ENCODE peak calls at places on chromosomes 12 and 14, in nine cellular contexts. A, U, V, Y, Q, P, O, M and G are unnamed samples.

GRCh38 chr14:67987596-67987995 is 168.0 kb downstream of the RAD51B start:
- DNase-seq in A (no peak), U (no peak), V (no peak), Y (no peak), Q (peak; percentile 98), P (no peak), O (no peak), M (no peak), G (no peak)

GRCh38 chr14:20611277-20611676 is 20.1 kb upstream of the RNASE12 start:
- DNase-seq in A (no peak), U (no peak), V (no peak), Y (no peak), Q (no peak), P (no peak), O (no peak), M (no peak), G (no peak)

GRCh38 chr14:34498684-34499412 is 36.8 kb upstream of the SPTSSA start:
- DNase-seq in A (no peak), U (no peak), V (peak; percentile 40), Y (no peak), Q (peak; percentile 18), P (no peak), O (peak; percentile 53), M (no peak), G (no peak)

GRCh38 chr14:36988568-36988967 is 183.8 kb downstream of the SLC25A21 start:
- DNase-seq in A (no peak), U (no peak), V (no peak), Y (no peak), Q (peak; percentile 35), P (no peak), O (no peak), M (no peak), G (no peak)

GRCh38 chr14:92531151-92531873 is 17.7 kb downstream of the RIN3 start:
- DNase-seq in A (peak; percentile 63), U (no peak), V (no peak), Y (no peak), Q (no peak), P (no peak), O (no peak), M (no peak), G (no peak)

GRCh38 chr12:123532021-123532420 is 1.5 kb downstream of the RILPL1 start:
- DNase-seq in A (no peak), U (no peak), V (no peak), Y (no peak), Q (peak; percentile 12), P (no peak), O (no peak), M (peak; percentile 23), G (peak; percentile 40)

GRCh38 chr14:103836976-103837725 is 10.2 kb downstream of the PPP1R13B start:
- DNase-seq in A (no peak), U (no peak), V (no peak), Y (no peak), Q (no peak), P (no peak), O (no peak), M (no peak), G (no peak)

GRCh38 chr14:66268802-66269334 is 217.3 kb upstream of the CCDC196 start:
- DNase-seq in A (no peak), U (no peak), V (no peak), Y (no peak), Q (no peak), P (no peak), O (no peak), M (no peak), G (no peak)

GRCh38 chr14:63677891-63678379 is 36.3 kb upstream of the WDR89 start:
- DNase-seq in A (no peak), U (no peak), V (no peak), Y (no peak), Q (peak; percentile 62), P (no peak), O (no peak), M (no peak), G (no peak)

GRCh38 chr14:63678538-63678937 is 36.9 kb upstream of the WDR89 start:
- DNase-seq in A (no peak), U (no peak), V (no peak), Y (no peak), Q (no peak), P (no peak), O (no peak), M (no peak), G (no peak)

GRCh38 chr14:63685401-63685800 is 42.5 kb downstream of the SGPP1 start:
- DNase-seq in A (no peak), U (no peak), V (no peak), Y (no peak), Q (no peak), P (no peak), O (no peak), M (no peak), G (no peak)

GRCh38 chr14:63686926-63687325 is 40.9 kb downstream of the SGPP1 start:
- DNase-seq in A (no peak), U (no peak), V (no peak), Y (no peak), Q (no peak), P (no peak), O (no peak), M (no peak), G (no peak)

DNA sequence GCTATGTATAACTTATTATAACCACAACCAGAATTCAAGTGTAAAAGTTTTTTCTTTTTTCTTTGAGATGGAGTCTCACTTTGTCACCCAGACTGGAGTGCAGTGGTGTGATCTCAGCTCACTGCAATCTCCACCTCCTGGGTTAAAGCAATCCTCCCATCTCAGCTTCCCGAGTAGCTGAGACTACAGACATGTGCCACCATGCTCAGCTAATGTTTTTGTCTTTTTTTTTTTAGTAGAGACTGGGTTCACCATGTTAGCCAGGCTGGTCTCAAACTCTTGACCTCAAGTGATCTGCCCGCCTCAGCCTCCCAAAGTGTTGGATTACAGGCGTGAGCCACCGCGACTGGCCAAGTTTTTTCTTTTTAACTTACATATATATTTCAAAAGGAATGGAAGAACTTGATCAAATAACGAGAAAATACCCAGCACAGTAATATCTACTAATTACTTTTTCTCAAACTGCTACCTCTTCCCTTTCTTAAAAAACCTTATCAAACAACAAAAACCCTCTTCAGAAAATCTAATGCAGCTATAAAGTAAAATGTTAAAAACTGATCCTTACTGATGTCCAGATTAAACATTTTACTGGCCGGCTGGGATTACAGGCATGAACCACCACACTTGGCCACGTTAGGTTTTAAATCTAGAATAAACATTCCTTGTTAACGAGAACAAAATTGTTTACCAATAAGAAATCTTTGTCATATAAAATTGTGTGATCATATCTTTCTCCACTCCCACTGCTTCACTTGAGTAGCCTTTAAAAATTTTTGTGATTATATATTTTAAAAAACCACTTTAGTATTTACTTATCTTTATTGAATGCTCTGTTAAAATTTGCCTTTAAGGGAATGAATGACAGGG is 41.3 kb upstream of the WDR89 start:
- DNase-seq in A (no peak), U (no peak), V (no peak), Y (no peak), Q (no peak), P (no peak), O (no peak), M (no peak), G (no peak)
- H3K36me3 ChIP-seq in A (peaks cover 5% of the 10 kb centered on the region), U (peaks cover 7% of the 10 kb centered on the region), V (no peaks in the 10 kb centered on the region), Y (no peaks in the 10 kb centered on the region), Q (no peaks in the 10 kb centered on the region), P (peaks cover 8% of the 10 kb centered on the region), O (peaks cover 12% of the 10 kb centered on the region), M (no peaks in the 10 kb centered on the region), G (no peaks in the 10 kb centered on the region)

GRCh38 chr12:100703868-100704267 is 90.7 kb upstream of the ANO4 start:
- DNase-seq in A (no peak), U (no peak), V (no peak), Y (no peak), Q (no peak), P (no peak), O (no peak), M (no peak), G (no peak)

GRCh38 chr12:100703337-100703736 is 91.2 kb upstream of the ANO4 start:
- DNase-seq in A (no peak), U (no peak), V (no peak), Y (no peak), Q (no peak), P (no peak), O (no peak), M (no peak), G (no peak)

GRCh38 chr12:100698518-100698917 is 96.1 kb upstream of the ANO4 start:
- DNase-seq in A (no peak), U (no peak), V (no peak), Y (no peak), Q (no peak), P (no peak), O (no peak), M (no peak), G (no peak)

DNA sequence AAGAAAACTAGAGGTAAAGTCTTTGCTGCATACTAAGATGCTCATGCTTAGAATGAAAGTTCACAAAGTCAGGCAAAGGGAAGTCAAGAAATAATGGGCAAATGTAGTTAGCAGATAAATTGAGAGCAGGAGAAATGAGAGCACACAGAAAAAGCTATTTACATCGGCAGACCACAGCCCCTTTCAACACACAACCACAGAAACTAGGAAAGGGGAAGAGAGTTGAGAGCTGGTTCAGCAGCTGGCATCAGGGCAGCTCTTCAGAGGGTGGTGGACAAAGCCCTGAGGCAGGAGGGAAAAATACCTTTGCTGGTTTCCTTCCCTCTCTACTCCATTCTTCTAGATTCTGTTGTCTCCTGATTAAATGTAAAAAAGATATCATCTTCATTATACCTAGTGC is 95.4 kb upstream of the ANO4 start:
- DNase-seq in A (no peak), U (no peak), V (no peak), Y (no peak), Q (no peak), P (no peak), O (no peak), M (peak; percentile 87), G (no peak)
- TF ChIP-seq CTCF in A (no peak), U (no peak), V (no peak), Y (no peak), Q (no peak), P (no peak), O (no peak), M (no peak), G (no peak)

DNA sequence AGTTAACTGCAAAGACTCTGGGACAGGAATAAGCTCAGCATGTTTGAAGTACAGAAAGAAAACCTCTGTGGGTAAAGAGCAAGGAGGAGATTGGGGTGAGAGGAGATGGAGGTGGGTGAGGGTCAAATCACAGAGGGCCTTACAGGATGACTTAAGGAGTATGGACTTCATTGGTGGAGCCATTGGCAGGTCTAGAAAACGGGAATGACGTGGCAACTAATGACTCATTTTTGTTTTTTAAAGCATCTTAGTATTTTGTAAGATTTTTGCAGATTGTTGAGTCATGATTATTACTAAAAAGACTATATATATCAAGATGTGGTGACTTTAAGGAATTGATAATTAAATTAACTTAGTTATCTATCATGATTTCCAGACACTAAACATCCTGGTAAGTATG is 18.5 kb downstream of the UTP20 start:
- DNase-seq in A (no peak), U (no peak), V (no peak), Y (no peak), Q (peak; percentile 66), P (no peak), O (no peak), M (no peak), G (no peak)
- H3K36me3 ChIP-seq in A (peaks cover 92% of the 10 kb centered on the region), U (peaks cover 93% of the 10 kb centered on the region), V (peaks cover 28% of the 10 kb centered on the region), Y (peaks cover 42% of the 10 kb centered on the region), Q (peaks cover 20% of the 10 kb centered on the region), P (peaks cover 86% of the 10 kb centered on the region), O (peaks cover 92% of the 10 kb centered on the region), M (peaks cover 14% of the 10 kb centered on the region), G (peaks cover 4% of the 10 kb centered on the region)

DNA sequence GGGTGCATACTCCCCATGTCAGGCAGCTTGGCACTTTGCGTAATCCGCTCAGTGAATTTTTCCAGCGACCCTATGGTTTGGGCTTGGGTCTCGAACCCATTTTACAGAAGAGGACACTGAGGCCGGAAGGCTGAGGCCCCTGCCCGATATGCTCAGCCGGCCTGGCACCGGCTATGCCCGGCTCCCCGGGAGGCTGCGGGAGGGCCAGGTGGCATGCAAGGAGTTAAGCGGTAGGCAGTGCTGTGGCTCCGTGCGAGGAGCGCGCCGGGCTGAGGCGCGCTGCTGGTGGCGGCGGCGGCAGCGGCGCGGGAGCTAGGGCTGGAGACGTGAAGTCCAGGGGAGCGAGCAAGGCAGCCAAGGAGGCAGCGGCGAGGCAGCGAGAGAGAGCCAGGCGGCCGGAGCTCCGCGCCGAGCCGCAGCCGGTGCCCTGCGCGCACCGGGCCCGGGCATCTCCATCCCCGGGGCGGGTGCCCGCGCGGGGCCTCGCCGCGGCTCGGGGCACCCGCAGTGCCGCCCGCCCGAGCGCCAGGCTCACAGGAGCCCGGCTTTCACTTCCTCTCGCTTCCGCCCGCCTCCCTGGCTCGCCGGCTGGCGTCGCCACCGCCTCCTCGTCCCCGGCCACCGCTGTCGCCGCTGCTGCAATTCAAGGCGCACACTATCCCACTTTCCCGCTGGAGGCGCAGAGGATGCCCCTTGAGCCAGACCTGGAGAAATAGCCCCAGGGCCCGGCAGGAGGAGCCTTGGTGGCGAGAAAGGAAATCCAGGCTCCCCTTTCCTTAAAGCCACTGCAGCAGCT is at the start of gene WSCD2:
- DNase-seq in A (peak; percentile 52), U (no peak), V (peak; percentile 32), Y (no peak), Q (no peak), P (no peak), O (peak; percentile 40), M (peak; percentile 42), G (peak; percentile 34)
- TF ChIP-seq CTCF in A (peak; percentile 21), U (peak; percentile 22), V (peak; percentile 27), Y (peak; percentile 35), Q (no peak), P (peak; percentile 21), O (no peak), M (peak; percentile 4), G (no peak)